ENCODE peak calls at places on chromosomes 6 and 20, in eight cellular contexts. N, Y, Z, J, Q, G, X and P are unnamed samples.

GRCh38 chr6:31559958-31560696 is 12.0 kb upstream of the LTA start:
- DNase-seq in Z (no peak), J (no peak), Y (peak; percentile 63), Q (peak; percentile 68), X (no peak), N (no peak), G (no peak), P (no peak)

GRCh38 chr6:2020909-2021308 is 224.5 kb downstream of the GMDS start:
- DNase-seq in J (no peak), Q (no peak), Z (no peak), N (no peak), Y (no peak), G (no peak), X (no peak), P (no peak)

GRCh38 chr6:112337209-112337638 is 9.9 kb upstream of the RFPL4B start:
- DNase-seq in G (peak; percentile 88), X (no peak), J (peak; percentile 84), Q (peak; percentile 61), N (peak; percentile 51), Z (peak; percentile 32), Y (peak; percentile 27), P (peak; percentile 61)

GRCh38 chr20:48986899-48987298 is 59.2 kb upstream of the CSE1L start:
- DNase-seq in Y (no peak), X (no peak), G (no peak), J (peak; percentile 29), Z (no peak), Q (no peak), N (no peak), P (no peak)

GRCh38 chr6:155248021-155249001 is 15.5 kb upstream of the CLDN20 start:
- DNase-seq in Z (peak; percentile 31), Y (no peak), N (peak; percentile 22), G (peak; percentile 74), Q (peak; percentile 46), J (peak; percentile 65), X (no peak), P (peak; percentile 40)

GRCh38 chr6:7153807-7154206 is 46.0 kb downstream of the RREB1 start:
- DNase-seq in Z (no peak), G (no peak), N (no peak), X (no peak), Y (no peak), Q (no peak), J (no peak), P (no peak)

GRCh38 chr6:20875369-20875963 is 341.2 kb downstream of the CDKAL1 start:
- DNase-seq in G (peak; percentile 33), N (no peak), Z (no peak), Q (peak; percentile 21), X (no peak), J (peak; percentile 62), Y (no peak), P (peak; percentile 8)

GRCh38 chr6:104252276-104252675 is 607.4 kb downstream of the HACE1 start:
- DNase-seq in J (no peak), Y (no peak), X (no peak), Q (no peak), N (no peak), Z (no peak), G (no peak), P (no peak)

GRCh38 chr6:128882560-128882959 is 378 bp upstream of the LAMA2 start:
- DNase-seq in J (no peak), Z (no peak), X (no peak), Y (no peak), Q (no peak), G (peak; percentile 7), N (no peak), P (no peak)

GRCh38 chr6:116611020-116611419 is 5.3 kb upstream of the RSPH4A start:
- DNase-seq in Y (no peak), N (no peak), G (peak; percentile 47), X (no peak), J (no peak), Z (no peak), Q (no peak), P (no peak)

GRCh38 chr6:116616757-116617093 is 446 bp downstream of the RSPH4A start:
- DNase-seq in X (no peak), Y (no peak), Z (no peak), Q (peak; percentile 32), J (peak; percentile 16), N (no peak), G (peak; percentile 43), P (no peak)

DNA sequence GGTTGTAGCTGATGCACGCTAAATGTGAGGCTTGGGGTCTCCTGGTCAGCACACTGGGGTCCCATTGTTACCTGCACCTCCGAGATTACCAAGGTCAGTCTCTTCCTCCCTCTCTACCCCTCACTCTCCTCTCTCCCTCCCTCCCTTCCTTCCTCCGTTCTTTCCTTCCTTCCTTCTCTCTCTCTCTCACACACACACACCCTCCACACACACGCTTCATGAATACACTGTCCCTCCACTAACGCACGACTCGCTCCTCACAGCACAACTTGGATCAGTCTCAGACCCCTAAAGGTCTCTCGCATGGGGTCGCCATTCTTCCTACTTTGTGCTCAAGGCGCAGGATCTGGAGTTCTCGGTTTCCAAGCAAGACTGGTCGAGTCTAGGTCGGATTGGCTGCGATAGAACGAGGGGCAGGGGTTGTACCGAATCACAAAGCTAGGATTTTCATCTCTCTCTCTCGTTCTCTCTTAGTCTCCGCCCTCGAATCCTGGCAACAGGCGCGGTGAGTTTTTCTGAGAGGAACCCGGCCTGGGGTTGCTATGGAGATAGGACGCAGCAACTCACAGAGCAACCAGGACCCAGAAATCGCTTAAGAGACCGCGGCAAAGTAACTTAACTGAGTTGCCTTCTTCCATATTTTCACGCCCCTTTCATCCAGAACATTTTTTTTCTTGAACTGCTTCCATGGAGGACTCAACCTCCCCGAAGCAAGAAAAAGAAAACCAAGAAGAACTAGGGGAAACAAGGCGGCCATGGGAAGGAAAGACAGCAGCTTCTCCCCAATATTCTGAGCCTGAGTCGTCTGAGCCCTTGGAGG is at the start of gene RSPH4A:
- DNase-seq in X (peak; percentile 36), Y (peak; percentile 90), N (peak; percentile 89), Z (peak; percentile 87), J (peak; percentile 82), G (peak; percentile 98), Q (peak; percentile 87), P (peak; percentile 75)
- TF ChIP-seq CTCF in X (no peak), Y (no peak), N (no peak), Z (no peak), J (peak; percentile 39), G (peak; percentile 39), Q (no peak), P (no peak)

GRCh38 chr6:21946298-21946783 is 350.5 kb downstream of the PRL start:
- DNase-seq in G (no peak), J (no peak), Z (no peak), Q (no peak), N (no peak), X (no peak), Y (no peak), P (no peak)
- TF ChIP-seq CTCF in G (no peak), J (no peak), Z (no peak), Q (no peak), N (no peak), X (no peak), Y (no peak), P (no peak)

DNA sequence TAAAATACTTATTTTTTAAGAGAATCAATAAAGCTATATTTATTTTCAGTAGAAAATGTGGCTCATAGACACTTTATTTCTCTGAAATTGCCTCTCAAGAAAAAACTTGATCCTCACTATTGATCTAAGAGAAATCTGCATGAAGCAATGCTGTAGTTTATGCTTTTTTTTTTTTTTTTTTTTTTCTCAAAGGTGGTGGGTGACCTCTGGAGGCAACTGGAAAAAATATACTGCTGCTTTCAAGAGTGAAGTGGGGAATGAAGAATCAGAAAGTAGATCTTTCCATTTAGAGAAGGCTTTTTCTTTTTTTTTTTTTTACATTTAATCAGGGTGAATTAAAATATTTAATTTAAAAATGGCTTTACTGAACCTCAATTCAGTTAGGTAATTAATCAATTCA is 169.3 kb downstream of the SLC16A10 start:
- DNase-seq in Z (no peak), X (no peak), G (no peak), N (no peak), Q (no peak), Y (no peak), J (no peak), P (no peak)
- TF ChIP-seq CTCF in Z (no peak), X (no peak), G (peak; percentile 18), N (no peak), Q (no peak), Y (peak; percentile 16), J (peak; percentile 53), P (peak; percentile 21)

GRCh38 chr20:63580796-63581461 is 6.9 kb upstream of the HELZ2 start:
- DNase-seq in N (no peak), Z (no peak), X (peak; percentile 74), J (peak; percentile 52), Y (no peak), G (peak; percentile 55), Q (peak; percentile 33), P (no peak)
- TF ChIP-seq CTCF in N (no peak), Z (peak; percentile 12), X (peak; percentile 63), J (peak; percentile 43), Y (peak; percentile 43), G (peak; percentile 44), Q (no peak), P (peak; percentile 46)

GRCh38 chr6:116447496-116448011 is 13.6 kb upstream of the CALHM6 start:
- DNase-seq in Y (no peak), J (no peak), N (no peak), Z (no peak), G (no peak), Q (no peak), X (no peak), P (no peak)
- TF ChIP-seq CTCF in Y (no peak), J (peak; percentile 30), N (no peak), Z (no peak), G (no peak), Q (no peak), X (no peak), P (no peak)

DNA sequence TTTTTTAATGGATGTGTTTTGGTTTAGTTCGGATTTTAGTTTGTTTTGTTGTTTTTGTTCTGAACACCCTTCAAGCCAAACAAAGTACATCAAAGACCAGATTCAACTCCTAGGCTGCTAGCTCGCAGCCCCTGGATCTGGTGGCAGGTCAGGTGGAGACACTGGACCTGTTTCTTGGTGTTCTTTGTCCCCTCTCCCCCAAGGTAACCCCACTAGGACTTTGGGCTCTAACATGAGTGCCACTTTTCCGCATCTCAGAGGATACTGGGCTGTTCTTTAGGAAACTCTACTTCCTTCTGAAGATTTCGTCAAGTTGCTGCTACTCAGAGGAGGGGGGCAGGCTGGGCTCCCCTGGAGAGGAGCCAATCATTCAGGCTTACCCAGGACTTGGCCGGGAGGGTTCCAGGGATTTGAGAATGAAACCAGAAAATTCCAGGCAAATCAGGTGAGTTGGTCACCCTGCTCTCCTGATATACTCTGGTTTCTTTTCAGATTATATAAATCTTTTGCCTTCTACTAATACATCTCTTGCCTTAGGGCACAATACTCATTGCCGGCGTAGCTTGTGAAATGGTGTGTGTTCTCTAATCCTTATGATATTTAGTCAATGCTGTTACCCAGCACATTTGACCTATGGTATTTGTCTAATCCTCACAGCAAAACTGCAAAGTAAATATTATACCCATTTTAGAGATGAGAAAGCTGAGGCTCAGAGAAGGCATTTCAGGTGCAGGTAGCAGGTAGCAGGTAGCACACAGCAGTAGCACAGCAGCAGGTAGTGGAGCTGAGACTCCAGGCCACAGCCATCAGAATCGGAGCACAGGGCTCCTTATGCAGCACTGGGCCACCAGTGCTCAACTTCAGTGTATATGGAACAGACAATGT is 291.6 kb downstream of the TSHZ2 start:
- DNase-seq in N (no peak), X (no peak), J (no peak), Q (no peak), Y (no peak), Z (no peak), G (no peak), P (no peak)
- TF ChIP-seq CTCF in N (no peak), X (no peak), J (no peak), Q (no peak), Y (no peak), Z (no peak), G (no peak), P (no peak)